ENCODE peak calls at places on chromosomes 11 and 22, in nine cellular contexts. C, U, P, O, X, M, H, A and I are unnamed samples. For H3K4me1 and H3K9me3, the result is how much of the 10 kb centered on the place peaks cover.

GRCh38 chr11:126929186-126930085 is 71.1 kb downstream of the KIRREL3 start:
- DNase-seq in H (peak), M (no peak), P (peak), U (no peak), C (peak), O (no peak), X (no peak), A (no peak), I (no peak)

GRCh38 chr22:23226497-23226850 is 46.2 kb downstream of the BCR start:
- DNase-seq in P (no peak), U (no peak), A (no peak), O (no peak), H (no peak), M (no peak), C (no peak), X (no peak), I (no peak)

GRCh38 chr22:37566329-37566837 is 6.1 kb downstream of the CDC42EP1 start:
- DNase-seq in X (no peak), O (no peak), H (peak), A (no peak), P (no peak), U (no peak), C (no peak), M (no peak), I (no peak)

GRCh38 chr22:32874330-32874729 is 72.8 kb downstream of the TIMP3 start:
- DNase-seq in H (no peak), C (no peak), U (no peak), M (no peak), X (no peak), A (no peak), P (no peak), O (no peak), I (no peak)

GRCh38 chr11:8671242-8671641 is 11.2 kb downstream of the TRIM66 start:
- DNase-seq in P (no peak), M (peak), U (no peak), O (peak), C (peak), A (peak), H (no peak), X (no peak), I (peak)

GRCh38 chr11:68047437-68048290 is 8.8 kb downstream of the TCIRG1 start:
- DNase-seq in M (no peak), O (peak), U (no peak), P (no peak), A (no peak), C (no peak), H (no peak), X (no peak), I (no peak)

GRCh38 chr11:94800394-94800793 is 32.2 kb downstream of the AMOTL1 start:
- DNase-seq in P (no peak), X (no peak), A (peak), O (peak), C (no peak), M (peak), U (peak), H (no peak), I (no peak)

GRCh38 chr11:20159680-20160381 is 444 bp downstream of the DBX1 start:
- DNase-seq in P (no peak), U (no peak), X (no peak), C (no peak), H (no peak), M (no peak), A (no peak), O (no peak), I (no peak)

GRCh38 chr11:11966826-11967668 is 41.4 kb downstream of the DKK3 start:
- DNase-seq in M (peak), H (peak), X (peak), O (peak), A (peak), P (peak), U (peak), C (peak), I (peak)

GRCh38 chr11:20275987-20276660 is 87.4 kb upstream of the HTATIP2 start:
- DNase-seq in P (no peak), C (no peak), U (no peak), H (no peak), A (no peak), O (no peak), M (no peak), X (no peak), I (no peak)

GRCh38 chr11:47724041-47724729 is 9.0 kb upstream of the AGBL2 start:
- DNase-seq in M (no peak), H (peak), U (peak), P (peak), A (peak), X (no peak), O (no peak), C (peak), I (no peak)

GRCh38 chr22:47409501-47410275 is 647.2 kb downstream of the TBC1D22A start:
- DNase-seq in C (no peak), X (no peak), P (no peak), H (no peak), O (no peak), U (no peak), A (no peak), M (no peak), I (no peak)

GRCh38 chr11:44760917-44761545 is 34.3 kb downstream of the TSPAN18 start:
- DNase-seq in O (peak), M (peak), A (peak), X (peak), U (no peak), H (no peak), P (no peak), C (peak), I (peak)

GRCh38 chr22:44392446-44392921 is 79.7 kb upstream of the SHISAL1 start:
- DNase-seq in M (no peak), A (peak), C (peak), U (no peak), P (no peak), H (peak), X (no peak), O (peak), I (no peak)

GRCh38 chr11:113278481-113278880 is 35.9 kb upstream of the TTC12 start:
- DNase-seq in C (no peak), H (no peak), M (no peak), X (no peak), P (no peak), A (no peak), O (no peak), U (no peak), I (no peak)

GRCh38 chr11:113281052-113281725 is 33.2 kb upstream of the TTC12 start:
- DNase-seq in X (no peak), U (no peak), M (no peak), A (no peak), O (no peak), H (no peak), P (no peak), C (no peak), I (no peak)

GRCh38 chr11:113282898-113283297 is 31.5 kb upstream of the TTC12 start:
- DNase-seq in C (no peak), X (no peak), M (no peak), P (no peak), O (no peak), U (no peak), A (no peak), H (no peak), I (no peak)

GRCh38 chr11:113278925-113279324 is 35.5 kb upstream of the TTC12 start:
- DNase-seq in O (no peak), X (no peak), U (no peak), H (no peak), M (no peak), P (no peak), A (no peak), C (no peak), I (no peak)

DNA sequence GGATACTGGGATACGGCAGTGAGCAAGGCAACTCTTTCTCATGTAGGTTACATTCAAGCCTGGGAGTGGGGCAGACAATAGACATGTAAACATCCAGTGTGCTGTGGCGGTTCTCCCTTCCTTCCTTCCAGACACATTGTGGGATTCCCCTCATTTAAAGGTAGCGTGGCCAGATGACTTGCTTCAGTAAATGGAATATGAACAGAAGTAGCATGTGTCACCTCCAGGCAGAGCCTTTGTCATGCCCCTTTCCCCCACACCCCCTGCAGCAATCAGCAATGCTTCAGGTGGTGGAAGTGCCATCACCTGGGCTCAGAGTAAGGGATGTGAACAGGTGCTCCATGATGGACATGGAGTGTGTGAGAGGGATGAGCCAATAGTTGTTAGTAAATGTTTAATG is 34.8 kb upstream of the TTC12 start:
- DNase-seq in H (no peak), M (no peak), A (no peak), X (no peak), P (no peak), U (no peak), C (no peak), O (no peak), I (no peak)
- H3K4me1 ChIP-seq in H (under half), M (under half), A (under half), X (under half), P (under half), U (under half), C (under half), O (under half), I (under half)

GRCh38 chr11:121723261-121723741 is 270.5 kb upstream of the SORL1-AS1 start:
- DNase-seq in O (peak), A (no peak), P (no peak), H (no peak), C (no peak), M (peak), U (peak), X (no peak), I (no peak)
- H3K4me3 ChIP-seq in O (peak), A (peak), P (no peak), H (peak), C (peak), M (peak), U (no peak), X (no peak), I (no peak)

GRCh38 chr11:28137832-28138231 is 29.6 kb downstream of the METTL15 start:
- DNase-seq in M (no peak), U (no peak), C (no peak), X (no peak), H (no peak), O (no peak), P (no peak), A (no peak), I (no peak)
- H3K9me3 ChIP-seq in M (under half), U (under half), C (under half), X (under half), H (under half), O (under half), P (under half), A (under half), I (under half)

GRCh38 chr22:36368359-36368983 is 19.3 kb downstream of the MYH9 start:
- DNase-seq in P (no peak), A (no peak), O (no peak), U (no peak), C (peak), X (no peak), H (no peak), M (no peak), I (peak)

GRCh38 chr22:36367479-36367878 is 20.3 kb downstream of the MYH9 start:
- DNase-seq in M (no peak), X (no peak), A (no peak), O (no peak), H (no peak), U (no peak), C (no peak), P (no peak), I (no peak)

GRCh38 chr22:36369004-36369921 is 18.5 kb downstream of the MYH9 start:
- DNase-seq in U (no peak), H (no peak), M (no peak), A (no peak), X (no peak), O (no peak), C (peak), P (no peak), I (no peak)

GRCh38 chr22:36371920-36372319 is 15.8 kb downstream of the MYH9 start:
- DNase-seq in C (peak), M (no peak), A (no peak), O (no peak), H (no peak), P (no peak), X (no peak), U (no peak), I (no peak)

DNA sequence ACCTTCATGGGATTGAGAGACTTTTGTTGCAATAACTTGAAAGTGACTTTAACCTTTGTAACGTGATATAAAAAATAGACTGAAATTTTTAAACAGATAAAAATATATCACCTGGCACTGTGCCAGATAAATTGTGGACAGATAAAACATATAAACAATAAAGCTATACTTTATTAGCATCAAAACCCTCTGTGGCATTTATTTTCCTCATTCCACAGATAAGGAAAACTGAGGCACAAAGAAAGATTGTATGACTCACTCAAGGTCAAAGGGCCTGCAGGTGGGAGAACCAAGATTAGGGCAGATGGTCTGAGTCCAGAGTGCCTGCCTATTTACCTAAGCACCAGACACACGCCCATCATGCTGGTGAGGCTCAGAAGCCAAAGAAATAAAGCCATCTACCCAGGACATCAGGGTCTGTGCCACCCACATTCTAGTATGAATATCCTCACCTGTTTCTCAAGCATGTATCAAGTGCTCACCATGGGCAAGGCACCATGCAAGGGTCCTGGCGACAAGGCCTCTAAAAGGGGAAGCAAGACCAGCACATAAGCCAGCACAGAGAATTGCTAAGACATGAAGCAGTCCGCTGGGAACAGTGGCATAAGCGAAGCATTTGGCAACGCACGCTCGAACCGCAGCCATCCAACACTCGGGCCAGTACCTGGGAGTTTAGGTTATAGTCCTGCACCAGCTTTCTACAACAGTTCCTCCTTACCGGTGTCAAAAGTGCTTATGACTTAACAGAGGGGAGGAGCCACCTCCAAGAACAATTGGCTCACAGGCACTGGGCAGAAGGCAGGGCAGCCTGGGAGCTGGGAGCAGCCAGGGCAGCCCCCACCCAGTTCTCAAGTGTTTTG is 17.6 kb downstream of the MYH9 start:
- DNase-seq in H (peak), P (peak), M (peak), A (peak), U (peak), C (peak), X (no peak), O (peak), I (peak)
- H3K4me1 ChIP-seq in H (half or more), P (half or more), M (half or more), A (under half), U (half or more), C (half or more), X (half or more), O (half or more), I (under half)

GRCh38 chr11:76798656-76799055 is 15.5 kb downstream of the TSKU start:
- DNase-seq in H (no peak), P (no peak), A (peak), C (no peak), U (no peak), M (no peak), O (peak), X (no peak), I (no peak)
- H3K4me3 ChIP-seq in H (peak), P (no peak), A (peak), C (no peak), U (no peak), M (peak), O (peak), X (peak), I (no peak)

GRCh38 chr22:48887394-48888332 is 940.0 kb downstream of the BRD1 start:
- DNase-seq in X (no peak), P (no peak), U (no peak), O (peak), H (no peak), A (no peak), M (no peak), C (no peak), I (no peak)
- H3K9me3 ChIP-seq in X (under half), P (under half), U (under half), O (under half), H (under half), A (under half), M (under half), C (half or more), I (under half)

GRCh38 chr11:118632577-118633318 is 25.3 kb downstream of the PHLDB1 start:
- DNase-seq in U (no peak), A (no peak), M (no peak), X (no peak), O (no peak), H (no peak), P (no peak), C (no peak), I (no peak)
- H3K4me1 ChIP-seq in U (under half), A (under half), M (half or more), X (under half), O (half or more), H (under half), P (under half), C (under half), I (under half)

GRCh38 chr11:279966-280761 is 2.0 kb downstream of the NLRP6 start:
- DNase-seq in A (no peak), O (peak), C (peak), H (no peak), P (no peak), U (peak), X (no peak), M (peak), I (no peak)

GRCh38 chr11:282171-282570 is 4.0 kb downstream of the NLRP6 start:
- DNase-seq in P (no peak), A (no peak), U (no peak), C (no peak), H (no peak), M (no peak), X (no peak), O (peak), I (no peak)

GRCh38 chr11:281486-282161 is 3.4 kb downstream of the NLRP6 start:
- DNase-seq in O (no peak), C (no peak), X (no peak), H (no peak), P (no peak), U (no peak), A (no peak), M (peak), I (no peak)

GRCh38 chr11:279040-279965 is 1.1 kb downstream of the NLRP6 start:
- DNase-seq in H (no peak), A (no peak), X (no peak), U (no peak), O (peak), C (no peak), P (no peak), M (peak), I (no peak)

DNA sequence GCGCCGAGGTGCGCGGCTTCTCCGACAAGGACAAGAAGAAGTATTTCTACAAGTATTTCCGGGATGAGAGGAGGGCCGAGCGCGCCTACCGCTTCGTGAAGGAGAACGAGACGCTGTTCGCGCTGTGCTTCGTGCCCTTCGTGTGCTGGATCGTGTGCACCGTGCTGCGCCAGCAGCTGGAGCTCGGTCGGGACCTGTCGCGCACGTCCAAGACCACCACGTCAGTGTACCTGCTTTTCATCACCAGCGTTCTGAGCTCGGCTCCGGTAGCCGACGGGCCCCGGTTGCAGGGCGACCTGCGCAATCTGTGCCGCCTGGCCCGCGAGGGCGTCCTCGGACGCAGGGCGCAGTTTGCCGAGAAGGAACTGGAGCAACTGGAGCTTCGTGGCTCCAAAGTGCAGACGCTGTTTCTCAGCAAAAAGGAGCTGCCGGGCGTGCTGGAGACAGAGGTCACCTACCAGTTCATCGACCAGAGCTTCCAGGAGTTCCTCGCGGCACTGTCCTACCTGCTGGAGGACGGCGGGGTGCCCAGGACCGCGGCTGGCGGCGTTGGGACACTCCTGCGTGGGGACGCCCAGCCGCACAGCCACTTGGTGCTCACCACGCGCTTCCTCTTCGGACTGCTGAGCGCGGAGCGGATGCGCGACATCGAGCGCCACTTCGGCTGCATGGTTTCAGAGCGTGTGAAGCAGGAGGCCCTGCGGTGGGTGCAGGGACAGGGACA is 2.7 kb downstream of the NLRP6 start:
- DNase-seq in U (no peak), M (peak), O (peak), C (no peak), X (no peak), A (no peak), H (no peak), P (no peak), I (no peak)
- H3K4me3 ChIP-seq in U (no peak), M (peak), O (peak), C (no peak), X (peak), A (no peak), H (peak), P (no peak), I (no peak)

DNA sequence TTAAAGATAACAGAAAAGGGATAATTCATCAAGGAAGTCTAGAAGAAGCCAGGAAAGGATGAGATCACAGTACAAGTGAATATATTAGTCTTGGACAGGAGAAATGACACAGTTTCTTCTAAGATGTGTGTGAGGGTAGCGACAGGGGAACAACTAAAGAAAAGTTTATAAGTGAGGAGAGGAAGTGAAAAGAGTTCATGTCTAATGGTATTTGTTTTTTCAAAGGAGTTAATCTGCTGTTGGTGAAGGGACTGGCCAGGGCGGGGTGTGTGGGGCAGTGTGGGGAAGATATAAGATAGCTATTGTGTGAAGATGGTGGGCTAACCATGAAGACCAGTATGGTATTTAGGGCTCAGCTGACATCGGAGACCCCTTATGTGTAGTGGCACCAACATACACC is 7.6 kb upstream of the PPFIBP2 start:
- DNase-seq in H (no peak), A (no peak), C (no peak), M (no peak), U (no peak), O (no peak), P (no peak), X (no peak), I (no peak)
- H3K9me3 ChIP-seq in H (under half), A (under half), C (under half), M (under half), U (under half), O (under half), P (under half), X (under half), I (under half)